ENCODE peak calls at places on chromosomes 3 and 15, in seven cellular contexts. One of them, this sample, is unnamed.

GRCh38 chr3:123546133-123546755 is 38.6 kb downstream of the HACD2 start:
- DNase-seq in colonic mucosa: no peak
- DNase-seq in AG10803: peak
- DNase-seq in upper lobe of right lung: no peak
- DNase-seq in epithelial cell of esophagus: peak
- DNase-seq in osteocyte: no peak
- DNase-seq in esophagus squamous epithelium: no peak
- DNase-seq in this sample: no peak

GRCh38 chr3:45583021-45583851 is 11.3 kb upstream of the LIMD1 start:
- DNase-seq in colonic mucosa: peak
- DNase-seq in AG10803: peak
- DNase-seq in upper lobe of right lung: no peak
- DNase-seq in epithelial cell of esophagus: no peak
- DNase-seq in osteocyte: no peak
- DNase-seq in esophagus squamous epithelium: no peak
- DNase-seq in this sample: no peak

GRCh38 chr3:119184808-119185690 is 11.7 kb downstream of the UPK1B start:
- DNase-seq in colonic mucosa: no peak
- DNase-seq in AG10803: peak
- DNase-seq in upper lobe of right lung: no peak
- DNase-seq in epithelial cell of esophagus: peak
- DNase-seq in osteocyte: no peak
- DNase-seq in esophagus squamous epithelium: no peak
- DNase-seq in this sample: no peak

GRCh38 chr3:142958707-142959106 is 4.8 kb downstream of the PAQR9 start:
- DNase-seq in colonic mucosa: no peak
- DNase-seq in AG10803: peak
- DNase-seq in upper lobe of right lung: no peak
- DNase-seq in epithelial cell of esophagus: peak
- DNase-seq in osteocyte: no peak
- DNase-seq in esophagus squamous epithelium: no peak
- DNase-seq in this sample: no peak

GRCh38 chr3:48428863-48429415 is 947 bp downstream of the PLXNB1 start:
- DNase-seq in colonic mucosa: peak
- DNase-seq in AG10803: no peak
- DNase-seq in upper lobe of right lung: peak
- DNase-seq in epithelial cell of esophagus: no peak
- DNase-seq in osteocyte: no peak
- DNase-seq in esophagus squamous epithelium: no peak
- DNase-seq in this sample: no peak

GRCh38 chr15:92807971-92808571 is 92.1 kb upstream of the CHD2 start:
- DNase-seq in colonic mucosa: peak
- DNase-seq in AG10803: peak
- DNase-seq in upper lobe of right lung: no peak
- DNase-seq in epithelial cell of esophagus: peak
- DNase-seq in osteocyte: no peak
- DNase-seq in esophagus squamous epithelium: no peak
- DNase-seq in this sample: no peak

GRCh38 chr15:82165948-82166376 is 96.6 kb downstream of the EFL1 start:
- DNase-seq in colonic mucosa: no peak
- DNase-seq in AG10803: peak
- DNase-seq in upper lobe of right lung: no peak
- DNase-seq in epithelial cell of esophagus: no peak
- DNase-seq in osteocyte: no peak
- DNase-seq in esophagus squamous epithelium: no peak
- DNase-seq in this sample: peak

GRCh38 chr3:126924458-126924857 is 58.5 kb upstream of the PLXNA1 start:
- DNase-seq in colonic mucosa: peak
- DNase-seq in AG10803: no peak
- DNase-seq in upper lobe of right lung: no peak
- DNase-seq in epithelial cell of esophagus: no peak
- DNase-seq in osteocyte: no peak
- DNase-seq in esophagus squamous epithelium: no peak
- DNase-seq in this sample: no peak

GRCh38 chr3:197151562-197151961 is 121.9 kb upstream of the MELTF start:
- DNase-seq in colonic mucosa: no peak
- DNase-seq in AG10803: peak
- DNase-seq in upper lobe of right lung: no peak
- DNase-seq in epithelial cell of esophagus: peak
- DNase-seq in osteocyte: no peak
- DNase-seq in esophagus squamous epithelium: no peak
- DNase-seq in this sample: no peak

GRCh38 chr3:19931180-19931692 is 2.8 kb downstream of the EFHB start:
- DNase-seq in colonic mucosa: no peak
- DNase-seq in AG10803: no peak
- DNase-seq in upper lobe of right lung: no peak
- DNase-seq in epithelial cell of esophagus: no peak
- DNase-seq in osteocyte: no peak
- DNase-seq in esophagus squamous epithelium: no peak
- DNase-seq in this sample: peak

DNA sequence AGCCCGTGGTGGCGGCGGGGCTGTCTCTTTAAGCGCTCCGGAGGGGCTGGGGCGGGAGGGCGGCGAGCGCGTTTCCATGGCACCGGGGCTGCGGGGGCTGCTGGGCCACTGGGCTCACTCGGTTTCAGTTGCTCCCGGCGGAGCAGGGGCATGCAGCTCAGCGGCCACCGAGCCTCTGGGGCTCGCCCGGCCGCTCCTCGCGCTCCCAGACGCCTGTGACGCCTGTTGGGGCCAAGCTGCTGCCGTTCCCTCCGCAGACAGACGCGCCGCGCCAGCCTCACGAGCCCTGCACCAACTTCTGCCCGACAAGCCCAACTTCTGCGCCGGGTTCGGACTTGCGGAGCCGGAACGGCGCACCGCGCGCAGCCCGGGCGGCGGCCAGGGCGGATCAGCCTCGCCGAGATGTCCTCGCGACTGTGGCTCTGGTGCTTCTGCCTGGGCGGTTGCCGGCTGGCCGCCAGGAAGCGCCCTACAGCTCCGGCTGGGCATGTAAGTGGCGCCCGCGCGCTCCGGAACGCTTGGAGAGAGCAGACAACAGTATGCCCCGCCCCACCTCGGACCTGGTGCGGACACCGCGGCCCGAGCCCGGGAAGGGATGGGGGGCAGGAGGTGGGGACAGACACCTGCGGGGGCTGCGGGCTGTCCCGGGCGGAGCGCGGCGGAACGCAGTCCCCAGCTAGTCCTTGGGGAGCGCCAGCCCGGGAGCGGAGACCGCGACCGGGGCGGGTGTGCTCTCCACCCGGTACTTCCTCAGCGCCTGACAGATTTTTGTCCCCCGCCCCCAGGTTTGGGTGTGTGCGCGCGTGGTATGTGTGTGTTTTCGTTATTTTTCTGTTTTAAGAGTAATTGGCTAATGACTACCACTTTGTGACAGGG is 154.1 kb upstream of the GOLIM4 start:
- DNase-seq in colonic mucosa: peak
- DNase-seq in AG10803: peak
- DNase-seq in upper lobe of right lung: peak
- DNase-seq in epithelial cell of esophagus: peak
- DNase-seq in osteocyte: peak
- DNase-seq in esophagus squamous epithelium: no peak
- DNase-seq in this sample: peak
- TF ChIP-seq CTCF in colonic mucosa: peak
- TF ChIP-seq CTCF in AG10803: peak
- TF ChIP-seq CTCF in upper lobe of right lung: peak
- TF ChIP-seq CTCF in epithelial cell of esophagus: peak
- TF ChIP-seq CTCF in osteocyte: peak
- TF ChIP-seq CTCF in esophagus squamous epithelium: peak
- TF ChIP-seq CTCF in this sample: peak

DNA sequence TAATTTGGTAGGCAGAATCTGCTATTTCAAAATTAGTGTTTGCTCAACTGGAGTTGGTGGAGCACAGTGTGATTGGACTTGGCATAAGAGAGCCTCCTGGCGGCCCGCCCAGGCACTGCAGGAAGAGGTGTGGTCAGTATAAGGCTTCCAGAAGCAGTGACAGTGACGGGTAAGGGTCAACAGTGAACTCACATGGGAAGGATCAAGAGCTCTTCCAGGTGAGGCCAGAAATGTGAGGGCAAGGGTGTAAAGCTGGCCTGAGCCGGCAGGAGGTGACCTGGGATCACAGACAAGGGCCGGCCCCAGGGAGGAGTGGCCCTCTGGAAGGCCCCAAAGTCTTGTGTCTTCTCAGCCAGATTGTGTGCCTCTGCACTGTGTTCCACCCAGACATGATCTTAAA is 93.2 kb upstream of the RNF7 start:
- DNase-seq in colonic mucosa: peak
- DNase-seq in AG10803: peak
- DNase-seq in upper lobe of right lung: peak
- DNase-seq in epithelial cell of esophagus: peak
- DNase-seq in osteocyte: no peak
- DNase-seq in esophagus squamous epithelium: peak
- DNase-seq in this sample: peak
- TF ChIP-seq CTCF in colonic mucosa: peak
- TF ChIP-seq CTCF in AG10803: peak
- TF ChIP-seq CTCF in upper lobe of right lung: peak
- TF ChIP-seq CTCF in epithelial cell of esophagus: peak
- TF ChIP-seq CTCF in osteocyte: peak
- TF ChIP-seq CTCF in esophagus squamous epithelium: peak
- TF ChIP-seq CTCF in this sample: peak

GRCh38 chr3:195582947-195583346 is 793 bp downstream of the APOD start:
- DNase-seq in colonic mucosa: peak
- DNase-seq in AG10803: no peak
- DNase-seq in upper lobe of right lung: no peak
- DNase-seq in epithelial cell of esophagus: no peak
- DNase-seq in osteocyte: no peak
- DNase-seq in esophagus squamous epithelium: no peak
- DNase-seq in this sample: no peak
- TF ChIP-seq CTCF in colonic mucosa: no peak
- TF ChIP-seq CTCF in AG10803: no peak
- TF ChIP-seq CTCF in upper lobe of right lung: no peak
- TF ChIP-seq CTCF in epithelial cell of esophagus: no peak
- TF ChIP-seq CTCF in osteocyte: no peak
- TF ChIP-seq CTCF in esophagus squamous epithelium: no peak
- TF ChIP-seq CTCF in this sample: no peak

GRCh38 chr15:38238311-38238710 is 14.3 kb upstream of the SPRED1 start:
- DNase-seq in colonic mucosa: no peak
- DNase-seq in AG10803: no peak
- DNase-seq in upper lobe of right lung: no peak
- DNase-seq in epithelial cell of esophagus: no peak
- DNase-seq in osteocyte: no peak
- DNase-seq in esophagus squamous epithelium: no peak
- DNase-seq in this sample: no peak
- TF ChIP-seq CTCF in colonic mucosa: no peak
- TF ChIP-seq CTCF in AG10803: no peak
- TF ChIP-seq CTCF in upper lobe of right lung: no peak
- TF ChIP-seq CTCF in epithelial cell of esophagus: no peak
- TF ChIP-seq CTCF in osteocyte: no peak
- TF ChIP-seq CTCF in esophagus squamous epithelium: no peak
- TF ChIP-seq CTCF in this sample: no peak

GRCh38 chr15:39253552-39253951 is 327.3 kb upstream of the THBS1 start:
- DNase-seq in colonic mucosa: no peak
- DNase-seq in AG10803: no peak
- DNase-seq in upper lobe of right lung: no peak
- DNase-seq in epithelial cell of esophagus: no peak
- DNase-seq in osteocyte: no peak
- DNase-seq in esophagus squamous epithelium: no peak
- DNase-seq in this sample: no peak

GRCh38 chr15:39250001-39250400 is 330.9 kb upstream of the THBS1 start:
- DNase-seq in colonic mucosa: no peak
- DNase-seq in AG10803: no peak
- DNase-seq in upper lobe of right lung: no peak
- DNase-seq in epithelial cell of esophagus: no peak
- DNase-seq in osteocyte: no peak
- DNase-seq in esophagus squamous epithelium: no peak
- DNase-seq in this sample: no peak

GRCh38 chr15:39254181-39254580 is 326.7 kb upstream of the THBS1 start:
- DNase-seq in colonic mucosa: no peak
- DNase-seq in AG10803: no peak
- DNase-seq in upper lobe of right lung: no peak
- DNase-seq in epithelial cell of esophagus: no peak
- DNase-seq in osteocyte: no peak
- DNase-seq in esophagus squamous epithelium: no peak
- DNase-seq in this sample: no peak

GRCh38 chr15:39250460-39251186 is 330.3 kb upstream of the THBS1 start:
- DNase-seq in colonic mucosa: no peak
- DNase-seq in AG10803: no peak
- DNase-seq in upper lobe of right lung: no peak
- DNase-seq in epithelial cell of esophagus: no peak
- DNase-seq in osteocyte: no peak
- DNase-seq in esophagus squamous epithelium: no peak
- DNase-seq in this sample: no peak

GRCh38 chr15:39251413-39252197 is 329.3 kb upstream of the THBS1 start:
- DNase-seq in colonic mucosa: no peak
- DNase-seq in AG10803: peak
- DNase-seq in upper lobe of right lung: no peak
- DNase-seq in epithelial cell of esophagus: no peak
- DNase-seq in osteocyte: no peak
- DNase-seq in esophagus squamous epithelium: no peak
- DNase-seq in this sample: no peak
- TF ChIP-seq CTCF in colonic mucosa: no peak
- TF ChIP-seq CTCF in AG10803: no peak
- TF ChIP-seq CTCF in upper lobe of right lung: no peak
- TF ChIP-seq CTCF in epithelial cell of esophagus: no peak
- TF ChIP-seq CTCF in osteocyte: no peak
- TF ChIP-seq CTCF in esophagus squamous epithelium: no peak
- TF ChIP-seq CTCF in this sample: no peak

GRCh38 chr3:186510374-186511079 is 33.7 kb downstream of the CRYGS start:
- DNase-seq in colonic mucosa: no peak
- DNase-seq in AG10803: no peak
- DNase-seq in upper lobe of right lung: no peak
- DNase-seq in epithelial cell of esophagus: peak
- DNase-seq in osteocyte: no peak
- DNase-seq in esophagus squamous epithelium: no peak
- DNase-seq in this sample: peak
- TF ChIP-seq CTCF in colonic mucosa: no peak
- TF ChIP-seq CTCF in AG10803: no peak
- TF ChIP-seq CTCF in upper lobe of right lung: no peak
- TF ChIP-seq CTCF in epithelial cell of esophagus: no peak
- TF ChIP-seq CTCF in osteocyte: no peak
- TF ChIP-seq CTCF in esophagus squamous epithelium: no peak
- TF ChIP-seq CTCF in this sample: no peak

DNA sequence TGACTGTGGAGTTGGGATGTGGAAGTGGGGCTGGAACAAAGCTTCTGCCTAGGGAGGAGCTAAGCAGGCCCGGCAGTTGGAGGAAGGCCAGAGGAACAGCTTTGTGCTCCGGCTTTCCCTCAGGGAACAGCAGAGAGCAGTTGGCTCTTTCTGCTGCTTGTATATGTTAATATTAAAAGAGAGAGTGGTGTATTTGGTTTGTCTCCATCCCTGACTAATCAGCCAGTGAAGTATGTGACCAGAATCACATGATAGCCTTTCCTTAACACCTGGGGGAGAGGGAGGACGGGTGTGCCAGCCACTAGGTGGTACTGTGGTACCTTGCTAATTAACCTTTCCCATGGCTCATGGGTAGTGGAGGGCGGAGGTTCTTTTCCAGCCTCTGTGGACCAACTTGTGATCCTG is 10.0 kb downstream of the EIF2B5 start:
- DNase-seq in colonic mucosa: peak
- DNase-seq in AG10803: peak
- DNase-seq in upper lobe of right lung: peak
- DNase-seq in epithelial cell of esophagus: peak
- DNase-seq in osteocyte: no peak
- DNase-seq in esophagus squamous epithelium: no peak
- DNase-seq in this sample: no peak
- TF ChIP-seq CTCF in colonic mucosa: peak
- TF ChIP-seq CTCF in AG10803: peak
- TF ChIP-seq CTCF in upper lobe of right lung: peak
- TF ChIP-seq CTCF in epithelial cell of esophagus: peak
- TF ChIP-seq CTCF in osteocyte: peak
- TF ChIP-seq CTCF in esophagus squamous epithelium: peak
- TF ChIP-seq CTCF in this sample: no peak

This sample was measured in GM20000.